ENCODE peak calls at places on chromosomes 5 and 9, in four cellular contexts. E is WERI-Rb-1, A is testis, X is heart right ventricle. C is an unnamed sample.

GRCh38 chr5:11172484-11172883 is 411.4 kb upstream of the DAP start:
- DNase-seq in E (no peak), A (no peak), X (no peak), C (no peak)

GRCh38 chr5:14143843-14144585 is 872 bp downstream of the TRIO start:
- DNase-seq in E (peak; percentile 36), A (peak; percentile 36), X (no peak), C (peak; percentile 43)

GRCh38 chr9:32552172-32552872 is at the start of the genes SMIM27 and TOPORS:
- DNase-seq in E (peak; percentile 90), A (peak; percentile 94), X (peak; percentile 90), C (peak; percentile 92)

GRCh38 chr5:143605403-143606005 is 202.0 kb upstream of the NR3C1 start:
- DNase-seq in E (no peak), A (peak; percentile 20), X (peak; percentile 11), C (no peak)

GRCh38 chr9:126435105-126435504 is 108.5 kb downstream of the MVB12B start:
- DNase-seq in E (no peak), A (no peak), X (no peak), C (no peak)

GRCh38 chr9:82488319-82488701 is 499.7 kb downstream of the SPATA31D1 start:
- DNase-seq in E (no peak), A (no peak), X (peak; percentile 19), C (peak; percentile 41)

GRCh38 chr5:73693573-73694061 is 67.6 kb downstream of the ARHGEF28 start:
- DNase-seq in E (peak; percentile 15), A (peak; percentile 33), X (no peak), C (no peak)

GRCh38 chr5:2105141-2105540 is 222.4 kb upstream of the IRX4 start:
- DNase-seq in E (no peak), A (no peak), X (no peak), C (no peak)

GRCh38 chr9:17246770-17247169 is 111.9 kb downstream of the CNTLN start:
- DNase-seq in E (no peak), A (no peak), X (no peak), C (no peak)

GRCh38 chr5:2782658-2783057 is 31.2 kb upstream of the IRX2 start:
- DNase-seq in E (no peak), A (no peak), X (no peak), C (no peak)

GRCh38 chr5:168263108-168263507 is 28.3 kb upstream of the WWC1 start:
- DNase-seq in E (no peak), A (no peak), X (no peak), C (no peak)

GRCh38 chr9:120306088-120306487 is 273.9 kb downstream of the CDK5RAP2 start:
- DNase-seq in E (no peak), A (no peak), X (no peak), C (no peak)

GRCh38 chr5:82105457-82105856 is 133.6 kb downstream of the ATG10 start:
- DNase-seq in E (no peak), A (no peak), X (no peak), C (no peak)

GRCh38 chr9:93280661-93281259 is 96.8 kb downstream of the WNK2 start:
- DNase-seq in E (no peak), A (no peak), X (no peak), C (no peak)

GRCh38 chr5:120228262-120229031 is 235.7 kb upstream of the PRR16 start:
- DNase-seq in E (peak; percentile 13), A (peak; percentile 13), X (no peak), C (no peak)

GRCh38 chr9:93587651-93588347 is 11.4 kb downstream of the PHF2 start:
- DNase-seq in E (peak; percentile 50), A (no peak), X (no peak), C (no peak)

GRCh38 chr5:173534031-173534430 is 82.4 kb downstream of the BOD1 start:
- DNase-seq in E (no peak), A (no peak), X (no peak), C (no peak)

GRCh38 chr5:6716634-6717149 is 3.5 kb downstream of the TENT4A start:
- DNase-seq in E (no peak), A (no peak), X (peak; percentile 2), C (no peak)

GRCh38 chr9:128636024-128636390 is 20.6 kb downstream of the DYNC2I2 start:
- DNase-seq in E (peak; percentile 49), A (peak; percentile 43), X (peak; percentile 70), C (peak; percentile 85)

GRCh38 chr5:78799254-78800017 is 150.9 kb upstream of the LHFPL2 start:
- DNase-seq in E (no peak), A (no peak), X (no peak), C (no peak)

GRCh38 chr9:137241490-137242328 is 622 bp downstream of the TUBB4B start:
- DNase-seq in E (peak; percentile 91), A (no peak), X (peak; percentile 63), C (peak; percentile 70)

GRCh38 chr9:88006511-88007290 is 32.4 kb upstream of the CDK20 start:
- DNase-seq in E (no peak), A (no peak), X (no peak), C (no peak)

GRCh38 chr5:143402464-143403356 is 776 bp downstream of the NR3C1 start:
- DNase-seq in E (peak; percentile 45), A (peak; percentile 72), X (peak; percentile 69), C (peak; percentile 67)

GRCh38 chr5:37553720-37554402 is 174.7 kb downstream of the WDR70 start:
- DNase-seq in E (no peak), A (no peak), X (no peak), C (no peak)

GRCh38 chr9:113960748-113961147 is 84.6 kb downstream of the ZNF618 start:
- DNase-seq in E (no peak), A (no peak), X (no peak), C (no peak)

DNA sequence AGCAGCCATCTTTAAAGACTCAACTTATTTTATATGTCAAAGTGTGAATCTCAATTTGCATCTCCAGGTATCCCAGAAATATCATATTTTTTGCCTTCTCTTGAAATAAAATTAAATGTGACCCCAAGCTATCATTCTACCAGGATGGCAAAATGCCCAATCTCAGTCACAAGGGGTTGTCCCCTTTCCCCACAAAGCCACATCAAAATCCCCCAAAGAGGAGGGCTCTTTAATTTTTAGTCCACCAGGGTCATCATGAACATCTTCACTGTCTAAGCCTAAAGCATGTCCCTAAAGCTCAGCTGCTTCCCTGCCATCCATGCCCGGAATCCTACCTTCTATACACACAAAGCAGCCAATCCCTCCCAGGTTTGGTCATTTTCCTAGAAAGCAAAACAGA is 670.5 kb upstream of the KLF4 start:
- DNase-seq in E (no peak), A (no peak), X (no peak), C (no peak)
- H3K4me3 ChIP-seq in E (no peak overlapping the region), A (no peak overlapping the region), X (no peak overlapping the region), C (no peak overlapping the region)

GRCh38 chr5:17379188-17379951 is 118.7 kb upstream of the TAF11L2 start:
- DNase-seq in E (peak; percentile 75), A (no peak), X (no peak), C (no peak)

GRCh38 chr5:17374157-17374556 is 123.9 kb upstream of the TAF11L2 start:
- DNase-seq in E (no peak), A (no peak), X (no peak), C (no peak)

GRCh38 chr5:17381926-17382325 is 116.1 kb upstream of the TAF11L2 start:
- DNase-seq in E (no peak), A (peak; percentile 17), X (peak; percentile 36), C (no peak)

GRCh38 chr5:17374973-17375844 is 122.8 kb upstream of the TAF11L2 start:
- DNase-seq in E (no peak), A (no peak), X (no peak), C (peak; percentile 58)

DNA sequence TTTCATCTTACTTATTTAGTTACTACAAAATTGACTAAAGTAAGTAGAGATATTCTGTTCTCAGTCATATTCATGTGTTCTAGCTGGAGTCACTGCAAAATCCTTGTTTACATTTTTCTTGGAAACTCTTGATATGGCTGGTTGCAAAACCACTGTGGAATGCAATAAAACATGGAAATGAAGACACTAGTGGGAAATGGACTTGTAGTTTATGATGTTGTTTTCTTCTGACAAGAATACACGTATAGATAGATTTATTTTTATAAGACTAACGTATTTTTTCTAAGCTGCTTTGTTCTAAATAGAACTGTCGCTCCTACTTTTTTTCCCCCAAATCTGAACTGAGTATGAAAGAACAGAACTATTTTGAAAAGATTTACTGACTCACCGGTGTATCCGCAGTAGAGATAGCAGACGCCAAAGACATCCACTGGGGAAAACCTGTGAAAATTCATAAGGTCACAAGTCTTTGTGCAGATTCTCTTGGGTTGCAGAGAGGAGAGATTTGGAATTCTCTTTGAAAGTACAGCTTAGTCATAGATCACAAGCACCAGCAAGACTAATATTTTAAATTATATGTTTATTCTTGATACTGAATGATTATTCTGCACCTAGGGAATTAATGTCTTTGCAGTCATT is 119.6 kb upstream of the TAF11L2 start:
- DNase-seq in E (no peak), A (no peak), X (no peak), C (no peak)
- H3K4me3 ChIP-seq in E (no peak overlapping the region), A (no peak overlapping the region), X (no peak overlapping the region), C (no peak overlapping the region)

DNA sequence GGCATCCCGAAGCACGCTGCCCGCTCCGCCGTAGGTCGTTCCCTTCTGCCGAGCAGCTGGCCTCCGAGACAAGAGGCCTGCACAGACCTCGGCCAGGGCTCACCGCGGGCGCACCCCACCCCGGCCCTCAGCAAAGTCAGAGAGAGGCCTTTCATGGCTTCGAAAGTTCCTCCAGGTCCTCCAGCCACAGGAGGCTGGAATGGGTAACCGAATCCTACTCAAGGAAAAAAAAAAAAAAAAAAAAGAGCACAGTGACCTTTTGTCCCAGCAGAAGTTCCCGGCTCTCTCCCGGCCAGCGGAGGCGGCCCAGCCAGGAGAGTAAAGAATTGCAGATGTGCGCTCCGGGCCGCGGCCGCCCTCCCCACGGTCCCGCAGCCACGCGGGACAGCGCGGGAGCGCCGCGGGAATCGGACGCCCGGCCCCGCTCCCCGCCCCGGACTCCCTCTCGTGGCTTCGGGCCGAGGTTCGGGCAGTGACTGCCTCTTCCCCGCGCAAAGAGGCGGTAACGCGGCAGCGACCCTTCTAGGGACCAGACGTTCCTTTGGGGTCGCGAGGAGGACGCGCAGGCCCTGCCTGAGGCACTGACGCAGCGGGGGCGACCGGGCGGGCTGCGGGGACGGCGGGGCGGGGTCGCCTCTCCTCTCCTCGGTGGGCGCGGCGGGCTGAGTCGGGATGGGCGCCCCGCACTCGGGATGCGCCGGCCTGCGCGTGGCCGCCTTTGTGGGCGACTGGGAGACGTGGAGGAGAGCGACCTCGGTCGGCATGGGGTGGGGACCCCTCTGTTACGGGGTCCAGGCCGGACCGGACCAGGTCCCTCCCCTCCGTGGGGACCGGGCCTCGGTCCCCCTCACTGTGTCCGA is 790 bp downstream of the GFPT2 start:
- DNase-seq in E (no peak), A (peak; percentile 60), X (no peak), C (no peak)
- H3K4me3 ChIP-seq in E (peak overlapping the region; percentile 65), A (peak overlapping the region; percentile 76), X (peak overlapping the region; percentile 68), C (peak overlapping the region; percentile 71)

GRCh38 chr5:15621094-15621493 is 121.1 kb downstream of the FBXL7 start:
- DNase-seq in E (no peak), A (no peak), X (no peak), C (no peak)
- H3K4me3 ChIP-seq in E (no peak overlapping the region), A (no peak overlapping the region), X (no peak overlapping the region), C (no peak overlapping the region)

GRCh38 chr5:177365845-177366527 is 8.3 kb downstream of the RGS14 start:
- DNase-seq in E (no peak), A (no peak), X (no peak), C (no peak)
- H3K4me3 ChIP-seq in E (no peak overlapping the region), A (no peak overlapping the region), X (no peak overlapping the region), C (no peak overlapping the region)

GRCh38 chr5:151869843-151870242 is 54.8 kb downstream of the GLRA1 start:
- DNase-seq in E (no peak), A (no peak), X (no peak), C (no peak)
- H3K4me3 ChIP-seq in E (no peak overlapping the region), A (no peak overlapping the region), X (no peak overlapping the region), C (no peak overlapping the region)

GRCh38 chr9:133979124-133979920 is 12.8 kb downstream of the VAV2 start:
- DNase-seq in E (peak; percentile 64), A (no peak), X (peak; percentile 47), C (no peak)
- H3K4me3 ChIP-seq in E (no peak overlapping the region), A (no peak overlapping the region), X (peak overlapping the region; percentile 39), C (peak overlapping the region; percentile 35)